ENCODE peak calls at places on chromosomes 1 and 21, in five cellular contexts. One of them, this sample, is unnamed.

GRCh38 chr1:21869620-21870121 is 57.6 kb downstream of the LDLRAD2 start:
- DNase-seq in activated CD4-positive, alpha-beta T cell treated with anti-CD3 and anti-CD28 coated beads, Interleukin-2, amount 10 ng/mL, durations not matched to agents 7 days and 5 days: no peak
- DNase-seq in C1 segment of cervical spinal cord: peak
- DNase-seq in NCI-H1105 treated with DMSO at 0.1 percent for 48 hours: peak
- DNase-seq in hepatic stellate cell: peak
- DNase-seq in this sample: no peak

GRCh38 chr1:58580186-58580585 is 3.1 kb upstream of the TACSTD2 start:
- DNase-seq in hepatic stellate cell: no peak
- DNase-seq in C1 segment of cervical spinal cord: peak
- DNase-seq in NCI-H1105 treated with DMSO at 0.1 percent for 48 hours: no peak
- DNase-seq in activated CD4-positive, alpha-beta T cell treated with anti-CD3 and anti-CD28 coated beads, Interleukin-2, amount 10 ng/mL, durations not matched to agents 7 days and 5 days: no peak
- DNase-seq in this sample: no peak

GRCh38 chr1:234478152-234478480 is 863 bp downstream of the TARBP1 start:
- DNase-seq in activated CD4-positive, alpha-beta T cell treated with anti-CD3 and anti-CD28 coated beads, Interleukin-2, amount 10 ng/mL, durations not matched to agents 7 days and 5 days: peak
- DNase-seq in NCI-H1105 treated with DMSO at 0.1 percent for 48 hours: peak
- DNase-seq in hepatic stellate cell: peak
- DNase-seq in C1 segment of cervical spinal cord: no peak
- DNase-seq in this sample: peak

GRCh38 chr1:165367375-165367993 is 11.0 kb upstream of the LMX1A start:
- DNase-seq in hepatic stellate cell: peak
- DNase-seq in activated CD4-positive, alpha-beta T cell treated with anti-CD3 and anti-CD28 coated beads, Interleukin-2, amount 10 ng/mL, durations not matched to agents 7 days and 5 days: peak
- DNase-seq in C1 segment of cervical spinal cord: peak
- DNase-seq in NCI-H1105 treated with DMSO at 0.1 percent for 48 hours: peak
- DNase-seq in this sample: peak

GRCh38 chr1:204494281-204495077 is at the start of gene PIK3C2B:
- DNase-seq in activated CD4-positive, alpha-beta T cell treated with anti-CD3 and anti-CD28 coated beads, Interleukin-2, amount 10 ng/mL, durations not matched to agents 7 days and 5 days: peak
- DNase-seq in hepatic stellate cell: peak
- DNase-seq in NCI-H1105 treated with DMSO at 0.1 percent for 48 hours: peak
- DNase-seq in C1 segment of cervical spinal cord: peak
- DNase-seq in this sample: peak

GRCh38 chr1:31812158-31812829 is 3.5 kb downstream of the SPOCD1 start:
- DNase-seq in activated CD4-positive, alpha-beta T cell treated with anti-CD3 and anti-CD28 coated beads, Interleukin-2, amount 10 ng/mL, durations not matched to agents 7 days and 5 days: no peak
- DNase-seq in hepatic stellate cell: no peak
- DNase-seq in C1 segment of cervical spinal cord: no peak
- DNase-seq in NCI-H1105 treated with DMSO at 0.1 percent for 48 hours: no peak
- DNase-seq in this sample: no peak

GRCh38 chr21:17527240-17527639 is 14.4 kb downstream of the CXADR start:
- DNase-seq in hepatic stellate cell: no peak
- DNase-seq in activated CD4-positive, alpha-beta T cell treated with anti-CD3 and anti-CD28 coated beads, Interleukin-2, amount 10 ng/mL, durations not matched to agents 7 days and 5 days: no peak
- DNase-seq in C1 segment of cervical spinal cord: no peak
- DNase-seq in NCI-H1105 treated with DMSO at 0.1 percent for 48 hours: no peak
- DNase-seq in this sample: no peak

GRCh38 chr1:153616144-153616884 is at the start of gene S100A14:
- DNase-seq in C1 segment of cervical spinal cord: no peak
- DNase-seq in hepatic stellate cell: no peak
- DNase-seq in activated CD4-positive, alpha-beta T cell treated with anti-CD3 and anti-CD28 coated beads, Interleukin-2, amount 10 ng/mL, durations not matched to agents 7 days and 5 days: no peak
- DNase-seq in NCI-H1105 treated with DMSO at 0.1 percent for 48 hours: no peak
- DNase-seq in this sample: no peak

GRCh38 chr1:75035536-75035935 is 98.7 kb upstream of the LHX8 start:
- DNase-seq in C1 segment of cervical spinal cord: no peak
- DNase-seq in NCI-H1105 treated with DMSO at 0.1 percent for 48 hours: no peak
- DNase-seq in activated CD4-positive, alpha-beta T cell treated with anti-CD3 and anti-CD28 coated beads, Interleukin-2, amount 10 ng/mL, durations not matched to agents 7 days and 5 days: no peak
- DNase-seq in hepatic stellate cell: no peak
- DNase-seq in this sample: no peak

GRCh38 chr1:30809514-30810263 is 52.1 kb upstream of the LAPTM5 start:
- DNase-seq in activated CD4-positive, alpha-beta T cell treated with anti-CD3 and anti-CD28 coated beads, Interleukin-2, amount 10 ng/mL, durations not matched to agents 7 days and 5 days: no peak
- DNase-seq in NCI-H1105 treated with DMSO at 0.1 percent for 48 hours: peak
- DNase-seq in C1 segment of cervical spinal cord: no peak
- DNase-seq in hepatic stellate cell: peak
- DNase-seq in this sample: no peak

GRCh38 chr21:45839274-45839673 is 142.3 kb upstream of the COL6A1 start:
- DNase-seq in C1 segment of cervical spinal cord: no peak
- DNase-seq in activated CD4-positive, alpha-beta T cell treated with anti-CD3 and anti-CD28 coated beads, Interleukin-2, amount 10 ng/mL, durations not matched to agents 7 days and 5 days: no peak
- DNase-seq in NCI-H1105 treated with DMSO at 0.1 percent for 48 hours: no peak
- DNase-seq in hepatic stellate cell: no peak
- DNase-seq in this sample: no peak

GRCh38 chr1:58165073-58165472 is 381.5 kb downstream of the OMA1 start:
- DNase-seq in hepatic stellate cell: no peak
- DNase-seq in activated CD4-positive, alpha-beta T cell treated with anti-CD3 and anti-CD28 coated beads, Interleukin-2, amount 10 ng/mL, durations not matched to agents 7 days and 5 days: no peak
- DNase-seq in C1 segment of cervical spinal cord: no peak
- DNase-seq in NCI-H1105 treated with DMSO at 0.1 percent for 48 hours: no peak
- DNase-seq in this sample: no peak

GRCh38 chr21:45456836-45457160 is 51.8 kb downstream of the COL18A1 start:
- DNase-seq in hepatic stellate cell: no peak
- DNase-seq in C1 segment of cervical spinal cord: no peak
- DNase-seq in NCI-H1105 treated with DMSO at 0.1 percent for 48 hours: no peak
- DNase-seq in activated CD4-positive, alpha-beta T cell treated with anti-CD3 and anti-CD28 coated beads, Interleukin-2, amount 10 ng/mL, durations not matched to agents 7 days and 5 days: no peak
- DNase-seq in this sample: no peak

GRCh38 chr1:184389446-184389845 is 2.6 kb downstream of the C1orf21 start:
- DNase-seq in C1 segment of cervical spinal cord: no peak
- DNase-seq in hepatic stellate cell: no peak
- DNase-seq in activated CD4-positive, alpha-beta T cell treated with anti-CD3 and anti-CD28 coated beads, Interleukin-2, amount 10 ng/mL, durations not matched to agents 7 days and 5 days: no peak
- DNase-seq in NCI-H1105 treated with DMSO at 0.1 percent for 48 hours: no peak
- DNase-seq in this sample: no peak

GRCh38 chr1:4004635-4005430 is 104.8 kb upstream of the C1orf174 start:
- DNase-seq in hepatic stellate cell: no peak
- DNase-seq in NCI-H1105 treated with DMSO at 0.1 percent for 48 hours: no peak
- DNase-seq in activated CD4-positive, alpha-beta T cell treated with anti-CD3 and anti-CD28 coated beads, Interleukin-2, amount 10 ng/mL, durations not matched to agents 7 days and 5 days: no peak
- DNase-seq in C1 segment of cervical spinal cord: no peak
- DNase-seq in this sample: no peak

GRCh38 chr1:64545118-64545916 is 75.4 kb downstream of the CACHD1 start:
- DNase-seq in activated CD4-positive, alpha-beta T cell treated with anti-CD3 and anti-CD28 coated beads, Interleukin-2, amount 10 ng/mL, durations not matched to agents 7 days and 5 days: peak
- DNase-seq in NCI-H1105 treated with DMSO at 0.1 percent for 48 hours: no peak
- DNase-seq in hepatic stellate cell: no peak
- DNase-seq in C1 segment of cervical spinal cord: no peak
- DNase-seq in this sample: no peak

GRCh38 chr1:8070381-8070811 is 44.3 kb upstream of the ERRFI1 start:
- DNase-seq in activated CD4-positive, alpha-beta T cell treated with anti-CD3 and anti-CD28 coated beads, Interleukin-2, amount 10 ng/mL, durations not matched to agents 7 days and 5 days: no peak
- DNase-seq in NCI-H1105 treated with DMSO at 0.1 percent for 48 hours: no peak
- DNase-seq in hepatic stellate cell: no peak
- DNase-seq in C1 segment of cervical spinal cord: no peak
- DNase-seq in this sample: no peak

GRCh38 chr1:28112388-28113311 is 24.2 kb upstream of the EYA3 start:
- DNase-seq in NCI-H1105 treated with DMSO at 0.1 percent for 48 hours: no peak
- DNase-seq in hepatic stellate cell: peak
- DNase-seq in C1 segment of cervical spinal cord: no peak
- DNase-seq in activated CD4-positive, alpha-beta T cell treated with anti-CD3 and anti-CD28 coated beads, Interleukin-2, amount 10 ng/mL, durations not matched to agents 7 days and 5 days: no peak
- DNase-seq in this sample: peak

GRCh38 chr1:244654284-244655038 is 1.5 kb downstream of the DESI2 start:
- DNase-seq in NCI-H1105 treated with DMSO at 0.1 percent for 48 hours: peak
- DNase-seq in activated CD4-positive, alpha-beta T cell treated with anti-CD3 and anti-CD28 coated beads, Interleukin-2, amount 10 ng/mL, durations not matched to agents 7 days and 5 days: no peak
- DNase-seq in hepatic stellate cell: peak
- DNase-seq in C1 segment of cervical spinal cord: no peak
- DNase-seq in this sample: no peak

GRCh38 chr1:95035536-95035935 is 37.2 kb downstream of the ALG14 start:
- DNase-seq in activated CD4-positive, alpha-beta T cell treated with anti-CD3 and anti-CD28 coated beads, Interleukin-2, amount 10 ng/mL, durations not matched to agents 7 days and 5 days: no peak
- DNase-seq in NCI-H1105 treated with DMSO at 0.1 percent for 48 hours: no peak
- DNase-seq in C1 segment of cervical spinal cord: no peak
- DNase-seq in hepatic stellate cell: no peak
- DNase-seq in this sample: no peak

GRCh38 chr21:25881524-25882376 is 147.0 kb downstream of the GABPA start:
- DNase-seq in NCI-H1105 treated with DMSO at 0.1 percent for 48 hours: peak
- DNase-seq in activated CD4-positive, alpha-beta T cell treated with anti-CD3 and anti-CD28 coated beads, Interleukin-2, amount 10 ng/mL, durations not matched to agents 7 days and 5 days: peak
- DNase-seq in C1 segment of cervical spinal cord: peak
- DNase-seq in hepatic stellate cell: peak
- DNase-seq in this sample: peak

GRCh38 chr21:29578306-29578705 is 279.6 kb downstream of the BACH1 start:
- DNase-seq in activated CD4-positive, alpha-beta T cell treated with anti-CD3 and anti-CD28 coated beads, Interleukin-2, amount 10 ng/mL, durations not matched to agents 7 days and 5 days: no peak
- DNase-seq in C1 segment of cervical spinal cord: no peak
- DNase-seq in NCI-H1105 treated with DMSO at 0.1 percent for 48 hours: no peak
- DNase-seq in hepatic stellate cell: no peak
- DNase-seq in this sample: no peak

GRCh38 chr1:28417441-28418277 is 48.1 kb downstream of the PHACTR4 start:
- DNase-seq in activated CD4-positive, alpha-beta T cell treated with anti-CD3 and anti-CD28 coated beads, Interleukin-2, amount 10 ng/mL, durations not matched to agents 7 days and 5 days: peak
- DNase-seq in C1 segment of cervical spinal cord: no peak
- DNase-seq in hepatic stellate cell: no peak
- DNase-seq in NCI-H1105 treated with DMSO at 0.1 percent for 48 hours: no peak
- DNase-seq in this sample: peak

GRCh38 chr1:113830039-113830438 is 17.8 kb upstream of the RSBN1 start:
- DNase-seq in C1 segment of cervical spinal cord: no peak
- DNase-seq in hepatic stellate cell: peak
- DNase-seq in NCI-H1105 treated with DMSO at 0.1 percent for 48 hours: no peak
- DNase-seq in activated CD4-positive, alpha-beta T cell treated with anti-CD3 and anti-CD28 coated beads, Interleukin-2, amount 10 ng/mL, durations not matched to agents 7 days and 5 days: no peak
- DNase-seq in this sample: no peak

GRCh38 chr1:47794081-47794480 is 203.1 kb downstream of the TRABD2B start:
- DNase-seq in activated CD4-positive, alpha-beta T cell treated with anti-CD3 and anti-CD28 coated beads, Interleukin-2, amount 10 ng/mL, durations not matched to agents 7 days and 5 days: no peak
- DNase-seq in C1 segment of cervical spinal cord: no peak
- DNase-seq in hepatic stellate cell: no peak
- DNase-seq in NCI-H1105 treated with DMSO at 0.1 percent for 48 hours: no peak
- DNase-seq in this sample: no peak

GRCh38 chr21:41641510-41641815 is 125.4 kb downstream of the RIPK4 start:
- DNase-seq in activated CD4-positive, alpha-beta T cell treated with anti-CD3 and anti-CD28 coated beads, Interleukin-2, amount 10 ng/mL, durations not matched to agents 7 days and 5 days: no peak
- DNase-seq in hepatic stellate cell: no peak
- DNase-seq in NCI-H1105 treated with DMSO at 0.1 percent for 48 hours: no peak
- DNase-seq in C1 segment of cervical spinal cord: no peak
- DNase-seq in this sample: no peak

GRCh38 chr1:46219551-46220520 is 16.7 kb downstream of the LURAP1 start:
- DNase-seq in C1 segment of cervical spinal cord: no peak
- DNase-seq in activated CD4-positive, alpha-beta T cell treated with anti-CD3 and anti-CD28 coated beads, Interleukin-2, amount 10 ng/mL, durations not matched to agents 7 days and 5 days: no peak
- DNase-seq in NCI-H1105 treated with DMSO at 0.1 percent for 48 hours: peak
- DNase-seq in hepatic stellate cell: no peak
- DNase-seq in this sample: no peak

GRCh38 chr1:84540759-84541158 is 33.5 kb downstream of the CTBS start:
- DNase-seq in NCI-H1105 treated with DMSO at 0.1 percent for 48 hours: no peak
- DNase-seq in C1 segment of cervical spinal cord: no peak
- DNase-seq in activated CD4-positive, alpha-beta T cell treated with anti-CD3 and anti-CD28 coated beads, Interleukin-2, amount 10 ng/mL, durations not matched to agents 7 days and 5 days: no peak
- DNase-seq in hepatic stellate cell: no peak
- DNase-seq in this sample: no peak

GRCh38 chr1:11281518-11282331 is 8.7 kb downstream of the UBIAD1 start:
- DNase-seq in hepatic stellate cell: peak
- DNase-seq in C1 segment of cervical spinal cord: no peak
- DNase-seq in NCI-H1105 treated with DMSO at 0.1 percent for 48 hours: peak
- DNase-seq in activated CD4-positive, alpha-beta T cell treated with anti-CD3 and anti-CD28 coated beads, Interleukin-2, amount 10 ng/mL, durations not matched to agents 7 days and 5 days: no peak
- DNase-seq in this sample: no peak

GRCh38 chr1:56284933-56285332 is 294.4 kb downstream of the PLPP3 start:
- DNase-seq in C1 segment of cervical spinal cord: no peak
- DNase-seq in NCI-H1105 treated with DMSO at 0.1 percent for 48 hours: no peak
- DNase-seq in hepatic stellate cell: no peak
- DNase-seq in activated CD4-positive, alpha-beta T cell treated with anti-CD3 and anti-CD28 coated beads, Interleukin-2, amount 10 ng/mL, durations not matched to agents 7 days and 5 days: no peak
- DNase-seq in this sample: no peak

GRCh38 chr1:59505596-59506028 is 208.7 kb downstream of the FGGY start:
- DNase-seq in C1 segment of cervical spinal cord: no peak
- DNase-seq in activated CD4-positive, alpha-beta T cell treated with anti-CD3 and anti-CD28 coated beads, Interleukin-2, amount 10 ng/mL, durations not matched to agents 7 days and 5 days: no peak
- DNase-seq in NCI-H1105 treated with DMSO at 0.1 percent for 48 hours: peak
- DNase-seq in hepatic stellate cell: no peak
- DNase-seq in this sample: no peak

GRCh38 chr1:145758116-145758515 is 38.8 kb downstream of the CD160 start:
- DNase-seq in NCI-H1105 treated with DMSO at 0.1 percent for 48 hours: no peak
- DNase-seq in hepatic stellate cell: no peak
- DNase-seq in activated CD4-positive, alpha-beta T cell treated with anti-CD3 and anti-CD28 coated beads, Interleukin-2, amount 10 ng/mL, durations not matched to agents 7 days and 5 days: no peak
- DNase-seq in C1 segment of cervical spinal cord: no peak
- DNase-seq in this sample: no peak

This sample was measured in AML-193.